ENCODE peak calls at places on chromosomes 3 and 15, in eight cellular contexts. Z is activated T-cell treated with anti-CD3 and anti-CD28 coated beads for 1 hour; C is activated naive CD4-positive, alpha-beta T cell; X is activated CD4-positive, CD25-positive, alpha-beta regulatory T cell; F is HFFc6; M is NCI-H524; Q is sciatic nerve; V is EL. L is an unnamed sample.

GRCh38 chr3:109548192-109548938 is 211.0 kb upstream of the DPPA4 start:
- DNase-seq in C (no peak), Z (no peak), M (peak), X (no peak), F (no peak), V (peak), Q (no peak), L (no peak)

GRCh38 chr3:172530566-172530965 is 7.3 kb upstream of the TNFSF10 start:
- DNase-seq in F (no peak), V (no peak), Q (no peak), M (no peak), Z (no peak), X (no peak), C (no peak), L (no peak)

GRCh38 chr3:48661501-48662139 is 1.1 kb downstream of the CELSR3 start:
- DNase-seq in C (peak), V (peak), M (no peak), Q (peak), X (peak), Z (peak), F (peak), L (peak)

GRCh38 chr3:177401375-177401774 is 204.1 kb upstream of the TBL1XR1 start:
- DNase-seq in Z (no peak), C (no peak), X (no peak), F (no peak), M (no peak), Q (no peak), V (no peak), L (no peak)

GRCh38 chr3:54653456-54654195 is 274.2 kb downstream of the LRTM1 start:
- DNase-seq in F (no peak), C (no peak), V (no peak), M (no peak), Q (no peak), Z (no peak), X (no peak), L (no peak)

GRCh38 chr3:15755780-15756179 is 42.0 kb downstream of the ANKRD28 start:
- DNase-seq in Z (no peak), X (no peak), M (no peak), V (no peak), Q (no peak), F (no peak), C (no peak), L (no peak)

GRCh38 chr15:86555114-86555513 is 475.4 kb downstream of the AGBL1 start:
- DNase-seq in Q (no peak), V (no peak), M (no peak), F (no peak), X (no peak), C (no peak), Z (no peak), L (no peak)

GRCh38 chr3:177802151-177802900 is 605.0 kb upstream of the TBL1XR1 start:
- DNase-seq in Z (no peak), X (no peak), Q (no peak), M (peak), F (peak), C (no peak), V (peak), L (no peak)

GRCh38 chr3:51945031-51945840 is 3.1 kb downstream of the PARP3 start:
- DNase-seq in F (no peak), V (no peak), X (no peak), C (no peak), Z (no peak), M (no peak), Q (no peak), L (no peak)

GRCh38 chr15:96247631-96248305 is 82.7 kb upstream of the NR2F2 start:
- DNase-seq in Q (no peak), C (no peak), F (peak), Z (no peak), M (no peak), V (peak), X (no peak), L (no peak)

GRCh38 chr3:8665407-8665896 is 20.9 kb upstream of the SSUH2 start:
- DNase-seq in F (no peak), C (no peak), Z (no peak), V (no peak), X (no peak), Q (no peak), M (no peak), L (no peak)

GRCh38 chr3:113573728-113574127 is 41.4 kb downstream of the SIDT1 start:
- DNase-seq in F (no peak), Q (no peak), X (no peak), Z (no peak), M (no peak), C (no peak), V (no peak), L (no peak)

GRCh38 chr3:28915711-28916481 is 365.0 kb upstream of the RBMS3 start:
- DNase-seq in F (peak), X (no peak), C (no peak), V (peak), Q (no peak), M (peak), Z (no peak), L (no peak)

GRCh38 chr15:29968099-29968892 is 114.5 kb upstream of the GOLGA8J start:
- DNase-seq in Z (no peak), M (peak), C (no peak), Q (no peak), F (no peak), X (no peak), V (peak), L (peak)

GRCh38 chr15:39014682-39015081 is 450.1 kb upstream of the RASGRP1 start:
- DNase-seq in Z (no peak), V (no peak), C (no peak), X (no peak), M (no peak), Q (no peak), F (no peak), L (no peak)

GRCh38 chr3:152176998-152177397 is 91.7 kb upstream of the MBNL1 start:
- DNase-seq in Q (no peak), F (no peak), X (no peak), M (no peak), V (no peak), Z (no peak), C (no peak), L (no peak)

GRCh38 chr3:151639096-151639740 is 94.5 kb upstream of the AADACL2 start:
- DNase-seq in F (no peak), Q (no peak), X (no peak), M (no peak), C (no peak), Z (no peak), V (no peak), L (no peak)

GRCh38 chr15:94174399-94174802 is 57.0 kb upstream of the MCTP2 start:
- DNase-seq in Q (no peak), M (no peak), Z (no peak), F (peak), X (no peak), V (no peak), C (no peak), L (no peak)

GRCh38 chr15:85531083-85531482 is 150.7 kb downstream of the AKAP13 start:
- DNase-seq in X (no peak), Z (no peak), F (no peak), V (peak), C (no peak), Q (no peak), M (no peak), L (no peak)

GRCh38 chr3:155778441-155778840 is 27.6 kb downstream of the C3orf33 start:
- DNase-seq in C (no peak), M (no peak), X (no peak), Q (no peak), F (no peak), V (peak), Z (no peak), L (no peak)

GRCh38 chr15:78207110-78207458 is 27.3 kb downstream of the ACSBG1 start:
- DNase-seq in Q (peak), V (no peak), C (no peak), X (no peak), M (no peak), Z (no peak), F (no peak), L (no peak)

GRCh38 chr3:55097441-55097840 is 169.6 kb upstream of the LRTM1 start:
- DNase-seq in M (no peak), Z (no peak), V (no peak), X (no peak), F (no peak), Q (no peak), C (no peak), L (no peak)

GRCh38 chr3:132432639-132433038 is 15.3 kb downstream of the DNAJC13 start:
- DNase-seq in V (peak), X (no peak), Q (no peak), M (no peak), C (no peak), F (peak), Z (no peak), L (no peak)

GRCh38 chr3:118075873-118076272 is 958.8 kb downstream of the IGSF11 start:
- DNase-seq in Z (no peak), M (peak), V (no peak), C (no peak), Q (no peak), F (no peak), X (no peak), L (no peak)

GRCh38 chr15:25832158-25832557 is 31.0 kb downstream of the ATP10A start:
- DNase-seq in Q (no peak), F (no peak), V (no peak), X (no peak), M (no peak), Z (no peak), C (no peak), L (no peak)

GRCh38 chr3:63762180-63762579 is 56.9 kb upstream of the C3orf49 start:
- DNase-seq in X (no peak), C (no peak), M (no peak), Z (no peak), Q (no peak), V (peak), F (peak), L (no peak)

GRCh38 chr3:111616417-111617105 is 21.4 kb upstream of the ZBED2 start:
- DNase-seq in F (peak), M (peak), V (no peak), C (no peak), X (peak), Q (no peak), Z (peak), L (peak)

GRCh38 chr3:177440456-177441105 is 243.3 kb upstream of the TBL1XR1 start:
- DNase-seq in C (no peak), Z (no peak), Q (no peak), V (peak), M (peak), F (no peak), X (no peak), L (no peak)

GRCh38 chr3:160205606-160206005 is 19.6 kb upstream of the C3orf80 start:
- DNase-seq in C (no peak), V (no peak), X (no peak), Q (no peak), M (no peak), F (no peak), Z (no peak), L (no peak)

GRCh38 chr15:43370975-43371974 is at the start of the genes TUBGCP4 and ZSCAN29:
- DNase-seq in V (peak), C (peak), Q (peak), M (peak), F (peak), X (peak), Z (peak), L (peak)

GRCh38 chr15:42593143-42593542 is 17.7 kb downstream of the STARD9 start:
- DNase-seq in V (no peak), X (no peak), M (no peak), Z (no peak), F (no peak), Q (peak), C (no peak), L (no peak)

GRCh38 chr3:24740367-24740766 is 245.7 kb upstream of the THRB start:
- DNase-seq in Z (no peak), X (no peak), M (peak), V (no peak), Q (no peak), F (no peak), C (no peak), L (no peak)

GRCh38 chr3:182925330-182925943 is 54.9 kb downstream of the DCUN1D1 start:
- DNase-seq in M (no peak), C (no peak), Q (no peak), V (peak), X (no peak), Z (no peak), F (no peak), L (no peak)

GRCh38 chr15:37900286-37901221 is 33.9 kb upstream of the TMCO5A start:
- DNase-seq in V (peak), F (peak), M (no peak), Q (no peak), C (no peak), X (no peak), Z (no peak), L (no peak)

GRCh38 chr3:172089250-172089649 is 49.9 kb downstream of the FNDC3B start:
- DNase-seq in X (no peak), F (no peak), Z (no peak), V (peak), M (no peak), Q (no peak), C (no peak), L (no peak)

GRCh38 chr3:160081958-160082533 is 93.4 kb downstream of the IL12A start:
- DNase-seq in C (no peak), V (no peak), Q (no peak), M (no peak), F (no peak), X (no peak), Z (no peak), L (no peak)

GRCh38 chr3:42602961-42603360 is 2.5 kb downstream of the NKTR start:
- DNase-seq in C (no peak), F (no peak), M (no peak), Q (no peak), V (no peak), X (no peak), Z (no peak), L (no peak)

GRCh38 chr3:133925960-133926735 is 30.5 kb upstream of the RAB6B start:
- DNase-seq in X (no peak), M (no peak), V (no peak), C (no peak), F (no peak), Q (no peak), Z (no peak), L (no peak)

GRCh38 chr3:132486086-132486485 is 68.8 kb downstream of the DNAJC13 start:
- DNase-seq in Z (no peak), V (no peak), Q (no peak), C (no peak), M (no peak), X (no peak), F (no peak), L (no peak)